ENCODE peak calls at places on chromosome 18, in eight cellular contexts. Q, G, X, R, K, Z, N and U are unnamed samples.

GRCh38 chr18:22988208-22988607 is 55.1 kb downstream of the RBBP8 start:
- DNase-seq in K (no peak), N (no peak), G (no peak), Z (no peak), R (no peak), Q (no peak), X (no peak), U (no peak)

GRCh38 chr18:22336406-22336805 is 81.3 kb downstream of the CTAGE1 start:
- DNase-seq in K (no peak), G (no peak), X (no peak), Q (no peak), N (no peak), Z (no peak), R (no peak), U (no peak)

GRCh38 chr18:23560186-23560585 is 26.1 kb downstream of the NPC1 start:
- DNase-seq in X (no peak), R (no peak), K (no peak), N (no peak), G (no peak), Z (no peak), Q (no peak), U (no peak)

GRCh38 chr18:12944724-12945123 is 3.1 kb upstream of the SEH1L start:
- DNase-seq in K (no peak), R (no peak), X (no peak), Q (peak; percentile 52), N (no peak), Z (peak; percentile 68), G (no peak), U (peak; percentile 34)

GRCh38 chr18:35172451-35173035 is 68.3 kb upstream of the ZNF397 start:
- DNase-seq in X (no peak), Q (no peak), N (no peak), Z (no peak), G (no peak), R (no peak), K (no peak), U (no peak)

GRCh38 chr18:49076767-49077166 is 126.0 kb upstream of the SMAD7 start:
- DNase-seq in G (no peak), R (no peak), X (no peak), N (no peak), K (no peak), Q (no peak), Z (no peak), U (no peak)

GRCh38 chr18:12405066-12405465 is 2.7 kb upstream of the PRELID3A start:
- DNase-seq in K (no peak), N (no peak), R (no peak), Z (peak; percentile 34), G (no peak), Q (no peak), X (no peak), U (no peak)

GRCh38 chr18:48719988-48720654 is 181.3 kb downstream of the CTIF start:
- DNase-seq in Q (peak; percentile 22), N (no peak), R (no peak), K (no peak), G (no peak), Z (peak; percentile 31), X (no peak), U (no peak)

GRCh38 chr18:2070636-2071035 is 500.7 kb downstream of the METTL4 start:
- DNase-seq in Q (no peak), N (no peak), K (no peak), G (no peak), R (no peak), Z (no peak), X (no peak), U (no peak)

GRCh38 chr18:58098706-58099105 is 54.7 kb downstream of the NEDD4L start:
- DNase-seq in Q (no peak), N (no peak), G (no peak), X (no peak), R (no peak), Z (no peak), K (no peak), U (no peak)

GRCh38 chr18:21740474-21740723 is 193 bp upstream of the MIB1 start:
- DNase-seq in G (peak; percentile 99), K (no peak), N (peak; percentile 93), R (no peak), X (no peak), Z (no peak), Q (no peak), U (peak; percentile 99)

GRCh38 chr18:78699516-78699915 is 280.1 kb upstream of the SALL3 start:
- DNase-seq in R (no peak), G (no peak), N (no peak), Q (no peak), K (no peak), Z (no peak), X (no peak), U (no peak)

GRCh38 chr18:77111449-77112160 is 21.0 kb downstream of the MBP start:
- DNase-seq in X (no peak), R (no peak), K (no peak), Q (no peak), N (no peak), G (peak; percentile 70), Z (no peak), U (no peak)

GRCh38 chr18:79200546-79201268 is 131.5 kb downstream of the ATP9B start:
- DNase-seq in R (no peak), N (no peak), K (no peak), Q (no peak), G (peak; percentile 68), X (peak; percentile 35), Z (no peak), U (peak; percentile 23)

GRCh38 chr18:55300469-55301195 is 287.4 kb downstream of the TCF4 start:
- DNase-seq in Z (no peak), R (no peak), G (no peak), N (no peak), Q (peak; percentile 62), K (no peak), X (no peak), U (no peak)

GRCh38 chr18:31505161-31505560 is 7.2 kb downstream of the DSG2 start:
- DNase-seq in N (no peak), X (no peak), K (no peak), R (no peak), Q (no peak), G (no peak), Z (no peak), U (no peak)

GRCh38 chr18:59498687-59499086 is 139.6 kb upstream of the LMAN1 start:
- DNase-seq in K (no peak), X (no peak), R (no peak), G (no peak), Q (no peak), Z (no peak), N (no peak), U (no peak)

GRCh38 chr18:36724591-36725001 is 104.2 kb downstream of the TPGS2 start:
- DNase-seq in R (no peak), Q (peak; percentile 21), G (no peak), X (no peak), Z (no peak), K (no peak), N (no peak), U (no peak)

GRCh38 chr18:50405582-50406271 is 30.9 kb downstream of the SKA1 start:
- DNase-seq in K (no peak), G (no peak), X (no peak), R (no peak), Q (no peak), Z (no peak), N (no peak), U (no peak)

GRCh38 chr18:48452863-48453323 is 43.7 kb upstream of the ZBTB7C start:
- DNase-seq in R (no peak), X (no peak), G (no peak), Z (no peak), K (no peak), Q (peak; percentile 19), N (no peak), U (no peak)

GRCh38 chr18:23495723-23496440 is 7.4 kb upstream of the RMC1 start:
- DNase-seq in K (no peak), R (no peak), N (no peak), Q (no peak), G (no peak), Z (no peak), X (no peak), U (peak; percentile 35)

GRCh38 chr18:31685097-31686082 is 1.0 kb upstream of the B4GALT6 start:
- DNase-seq in Z (peak; percentile 1), X (no peak), Q (peak; percentile 79), G (peak; percentile 71), N (peak; percentile 64), K (peak; percentile 26), R (peak; percentile 37), U (peak; percentile 76)

GRCh38 chr18:50590625-50591024 is 30.7 kb downstream of the MAPK4 start:
- DNase-seq in K (no peak), Q (no peak), X (no peak), R (no peak), G (no peak), N (no peak), Z (no peak), U (no peak)

GRCh38 chr18:57441395-57441794 is 6.2 kb downstream of the ONECUT2 start:
- DNase-seq in Q (no peak), Z (no peak), N (no peak), G (no peak), R (no peak), X (no peak), K (no peak), U (no peak)

GRCh38 chr18:22521026-22521707 is 103.5 kb upstream of the CTAGE1 start:
- DNase-seq in K (no peak), G (no peak), Q (no peak), Z (no peak), N (no peak), X (no peak), R (no peak), U (no peak)

GRCh38 chr18:48891721-48892120 is 59.0 kb downstream of the SMAD7 start:
- DNase-seq in R (no peak), Q (no peak), Z (no peak), X (no peak), K (no peak), N (no peak), G (no peak), U (no peak)

GRCh38 chr18:5197461-5197860 is 404 bp upstream of the AKAIN1 start:
- DNase-seq in X (no peak), N (no peak), R (no peak), Z (no peak), G (no peak), K (no peak), Q (no peak), U (no peak)